ENCODE peak calls at places on chromosomes 3 and 15, in ten cellular contexts. A is prostate gland; S is CD4-positive, alpha-beta memory T cell; M is left lung; K is left ventricle myocardium inferior; P is IMR-90; U is K562; T is suprapubic skin; J is uterus; B is thyroid gland. E is an unnamed sample.

GRCh38 chr3:117519776-117520175 is 810.2 kb downstream of the TUSC7 start:
- DNase-seq in P (no peak), U (no peak), B (no peak), K (no peak), A (no peak), S (no peak), M (no peak), J (no peak), T (no peak), E (no peak)

GRCh38 chr3:187401861-187402260 is 33.7 kb downstream of the RTP4 start:
- DNase-seq in A (no peak), T (no peak), B (no peak), K (no peak), S (no peak), U (no peak), M (no peak), P (no peak), J (no peak), E (peak; percentile 1)

GRCh38 chr15:96296264-96296663 is 34.2 kb upstream of the NR2F2 start:
- DNase-seq in S (no peak), K (no peak), U (peak; percentile 31), P (peak; percentile 95), M (no peak), T (no peak), J (no peak), A (no peak), B (no peak), E (no peak)

GRCh38 chr15:50837256-50837770 is 71.2 kb upstream of the AP4E1 start:
- DNase-seq in M (no peak), K (no peak), A (no peak), J (no peak), S (no peak), B (no peak), T (no peak), U (no peak), P (no peak), E (no peak)

GRCh38 chr15:57298843-57299550 is 77.3 kb upstream of the CGNL1 start:
- DNase-seq in U (no peak), J (no peak), S (no peak), A (no peak), K (no peak), B (no peak), M (no peak), P (peak; percentile 17), T (no peak), E (peak; percentile 90)

GRCh38 chr3:50503504-50503903 is at the start of gene CACNA2D2:
- DNase-seq in S (peak; percentile 70), M (peak; percentile 62), J (peak; percentile 78), U (peak; percentile 67), K (peak; percentile 69), A (peak; percentile 68), T (no peak), P (no peak), B (peak; percentile 70), E (peak; percentile 22)

GRCh38 chr15:60155661-60156060 is 151.6 kb downstream of the FOXB1 start:
- DNase-seq in S (no peak), A (no peak), J (no peak), U (no peak), T (no peak), K (no peak), P (peak; percentile 16), B (no peak), M (no peak), E (no peak)

GRCh38 chr15:52804526-52805081 is 14.5 kb upstream of the ONECUT1 start:
- DNase-seq in J (no peak), B (no peak), M (no peak), P (no peak), T (no peak), S (no peak), K (no peak), A (no peak), U (no peak), E (no peak)

GRCh38 chr15:90248760-90249122 is 615 bp upstream of the TTLL13 start:
- DNase-seq in J (no peak), S (no peak), T (no peak), P (no peak), A (no peak), M (no peak), U (peak; percentile 55), K (no peak), B (no peak), E (no peak)

GRCh38 chr3:144060881-144061280 is 89.3 kb downstream of the DIPK2A start:
- DNase-seq in A (no peak), J (no peak), K (no peak), B (no peak), U (no peak), T (no peak), P (no peak), S (no peak), M (no peak), E (no peak)

GRCh38 chr15:71565006-71565405 is 245.3 kb upstream of the NR2E3 start:
- DNase-seq in P (no peak), M (no peak), J (no peak), B (no peak), T (no peak), K (no peak), A (no peak), S (no peak), U (no peak), E (no peak)

GRCh38 chr3:113166357-113166718 is 45.0 kb upstream of the BOC start:
- DNase-seq in U (no peak), P (no peak), T (no peak), B (no peak), J (no peak), A (no peak), M (no peak), K (no peak), S (no peak), E (no peak)

GRCh38 chr15:32705450-32705849 is 12.4 kb upstream of the GREM1 start:
- DNase-seq in U (no peak), K (no peak), A (no peak), P (peak; percentile 76), T (no peak), S (no peak), M (no peak), J (no peak), B (no peak), E (no peak)

GRCh38 chr3:125512135-125512920 is 7.7 kb downstream of the SNX4 start:
- DNase-seq in S (no peak), T (no peak), A (no peak), K (no peak), B (no peak), M (no peak), P (peak; percentile 57), U (peak; percentile 63), J (no peak), E (peak; percentile 38)

GRCh38 chr3:141407043-141407442 is 38.7 kb downstream of the ZBTB38 start:
- DNase-seq in A (peak; percentile 59), K (no peak), M (no peak), T (peak; percentile 75), J (peak; percentile 70), S (no peak), P (peak; percentile 100), U (no peak), B (peak; percentile 32), E (no peak)

GRCh38 chr15:66386204-66387123 is at the start of gene MAP2K1:
- DNase-seq in M (peak; percentile 98), A (peak; percentile 97), S (peak; percentile 98), T (peak; percentile 98), K (peak; percentile 99), B (peak; percentile 99), P (peak; percentile 96), U (peak; percentile 98), J (peak; percentile 99), E (peak; percentile 98)

DNA sequence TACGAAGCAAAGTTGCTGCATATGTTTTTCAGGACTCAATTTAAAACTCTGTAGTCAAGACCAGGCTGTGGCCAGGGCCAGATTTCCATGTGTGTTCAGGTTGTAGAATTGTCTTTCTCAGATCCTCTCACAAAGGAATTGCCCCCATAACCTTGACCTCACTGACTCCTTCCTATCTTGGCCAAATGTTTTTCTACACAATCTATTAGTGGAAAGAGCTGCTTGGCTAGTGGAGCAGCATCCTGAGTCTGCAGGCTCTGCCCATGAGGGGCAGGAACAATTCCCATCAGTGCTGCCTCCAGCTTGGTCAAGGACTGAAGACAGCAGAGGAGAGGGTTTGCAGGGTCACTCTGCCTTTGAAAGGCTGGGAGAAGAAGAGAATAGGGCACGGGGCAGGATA is 6.9 kb upstream of the TBC1D21 start:
- DNase-seq in P (no peak), T (peak; percentile 24), U (no peak), B (no peak), M (no peak), A (no peak), S (no peak), J (no peak), K (no peak), E (no peak)
- H3K27me3 ChIP-seq in P (peaks cover 64% of the 10 kb centered on the region), T (peaks cover 66% of the 10 kb centered on the region), U (no peaks in the 10 kb centered on the region), B (no peaks in the 10 kb centered on the region), M (peaks cover 6% of the 10 kb centered on the region), A (no peaks in the 10 kb centered on the region), S (peaks cover 4% of the 10 kb centered on the region), J (no peaks in the 10 kb centered on the region), K (no peaks in the 10 kb centered on the region), E (peaks cover 11% of the 10 kb centered on the region)

DNA sequence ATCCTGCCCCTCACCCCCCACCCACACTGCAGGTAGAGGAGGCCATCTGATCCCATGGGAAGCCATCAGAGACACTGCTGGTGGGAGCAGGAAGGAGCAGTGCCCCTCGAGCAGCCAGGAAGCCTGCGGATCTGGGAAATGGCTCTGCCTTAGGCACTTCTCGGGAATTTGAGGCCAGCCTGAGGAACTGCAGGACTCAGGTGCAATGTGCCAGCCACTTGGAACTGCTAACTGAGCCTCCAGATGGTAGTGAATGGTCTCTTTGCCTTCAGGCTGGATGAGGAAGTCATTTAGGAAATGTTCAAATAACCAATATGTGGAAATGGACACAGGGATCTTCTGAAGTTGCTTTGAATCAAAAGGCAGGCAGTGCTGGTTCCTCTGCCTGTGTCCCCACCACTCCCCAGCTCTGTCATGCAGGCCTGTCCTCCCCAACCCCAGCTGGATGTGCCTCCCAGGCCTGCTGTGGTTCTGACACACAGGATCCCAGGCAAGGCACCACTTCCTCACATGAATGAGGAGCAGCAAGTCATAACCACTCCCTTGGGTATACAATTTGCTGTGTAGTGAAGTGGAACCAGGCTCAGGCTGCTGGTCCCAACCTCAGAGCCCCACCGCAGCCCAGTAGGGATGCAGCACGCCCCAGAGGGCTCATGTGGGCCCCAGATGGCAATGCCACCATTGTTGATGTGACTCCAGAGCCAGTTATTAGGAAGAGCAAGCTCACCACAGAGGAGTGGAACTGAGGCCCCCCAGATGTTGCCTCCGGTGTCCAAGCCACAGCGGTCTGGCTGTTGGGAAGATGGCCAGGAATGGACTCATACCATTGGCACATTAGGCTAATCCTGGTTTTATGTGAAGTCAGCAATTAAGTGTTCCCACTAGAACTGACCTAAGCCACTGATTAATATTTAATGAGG is 46.5 kb upstream of the LIMD1 start:
- DNase-seq in A (no peak), P (no peak), U (no peak), J (peak; percentile 45), K (peak; percentile 63), B (no peak), M (no peak), T (peak; percentile 81), S (no peak), E (peak; percentile 77)
- H3K27ac ChIP-seq in A (peak overlapping the region; percentile 80), P (no peak overlapping the region), U (no peak overlapping the region), J (no peak overlapping the region), K (peak overlapping the region; percentile 90), B (peak overlapping the region; percentile 23), M (peak overlapping the region; percentile 66), T (peak overlapping the region; percentile 68), S (no peak overlapping the region), E (peak overlapping the region; percentile 41)

GRCh38 chr3:161316006-161316689 is 55.2 kb downstream of the SPTSSB start:
- DNase-seq in B (no peak), A (peak; percentile 52), S (no peak), U (no peak), M (no peak), K (no peak), J (no peak), P (no peak), T (peak; percentile 66), E (no peak)
- H3K27me3 ChIP-seq in B (no peaks in the 10 kb centered on the region), A (no peaks in the 10 kb centered on the region), S (no peaks in the 10 kb centered on the region), U (no peaks in the 10 kb centered on the region), M (no peaks in the 10 kb centered on the region), K (no peaks in the 10 kb centered on the region), J (no peaks in the 10 kb centered on the region), P (peaks cover 1% of the 10 kb centered on the region), T (no peaks in the 10 kb centered on the region), E (no peaks in the 10 kb centered on the region)

GRCh38 chr3:178623666-178624255 is 87.5 kb downstream of the KCNMB2 start:
- DNase-seq in K (no peak), S (no peak), U (no peak), T (no peak), M (no peak), B (no peak), A (no peak), P (no peak), J (no peak), E (no peak)
- H3K27ac ChIP-seq in K (no peak overlapping the region), S (no peak overlapping the region), U (no peak overlapping the region), T (no peak overlapping the region), M (no peak overlapping the region), B (no peak overlapping the region), A (no peak overlapping the region), P (no peak overlapping the region), J (no peak overlapping the region), E (no peak overlapping the region)

E was measured in SJCRH30.